ENCODE peak calls at places on chromosomes 6 and 20, in four cellular contexts. Z, I, A and D are unnamed samples.

GRCh38 chr6:25329982-25330381 is 50.8 kb downstream of the CARMIL1 start:
- DNase-seq in Z (no peak), I (no peak), A (no peak), D (no peak)

GRCh38 chr20:23680151-23680550 is 8.7 kb downstream of the CST4 start:
- DNase-seq in Z (no peak), I (no peak), A (no peak), D (no peak)

GRCh38 chr6:83879746-83880145 is 20.3 kb downstream of the CYB5R4 start:
- DNase-seq in Z (no peak), I (no peak), A (no peak), D (no peak)

GRCh38 chr6:18179770-18180393 is 24.7 kb downstream of the KDM1B start:
- DNase-seq in Z (no peak), I (no peak), A (no peak), D (no peak)

GRCh38 chr20:59805786-59806577 is 127.5 kb downstream of the SYCP2 start:
- DNase-seq in Z (no peak), I (no peak), A (no peak), D (no peak)

GRCh38 chr20:25695532-25696383 is 895 bp downstream of the ZNF337 start:
- DNase-seq in Z (no peak), I (peak; percentile 60), A (no peak), D (no peak)

GRCh38 chr20:37590938-37591490 is 63.3 kb upstream of the BLCAP start:
- DNase-seq in Z (no peak), I (peak; percentile 17), A (no peak), D (no peak)

GRCh38 chr6:155829646-155830045 is 374.0 kb upstream of the NOX3 start:
- DNase-seq in Z (no peak), I (no peak), A (no peak), D (no peak)

GRCh38 chr6:1285589-1286340 is 26.1 kb upstream of the FOXQ1 start:
- DNase-seq in Z (no peak), I (no peak), A (no peak), D (no peak)

GRCh38 chr6:130617658-130618057 is 209.5 kb upstream of the SMLR1 start:
- DNase-seq in Z (no peak), I (no peak), A (no peak), D (no peak)

GRCh38 chr20:34954905-34955231 is 738 bp downstream of the GSS start:
- DNase-seq in Z (no peak), I (peak; percentile 80), A (no peak), D (no peak)

GRCh38 chr6:159061805-159062563 is 17.2 kb upstream of the TAGAP start:
- DNase-seq in Z (no peak), I (no peak), A (no peak), D (no peak)

GRCh38 chr20:1933465-1933870 is 38.3 kb downstream of the SIRPA start:
- DNase-seq in Z (no peak), I (no peak), A (no peak), D (no peak)

GRCh38 chr6:37473364-37474095 is 26.2 kb downstream of the CCDC167 start:
- DNase-seq in Z (no peak), I (no peak), A (no peak), D (no peak)

GRCh38 chr6:43728586-43728985 is 41.0 kb upstream of the MRPS18A start:
- DNase-seq in Z (no peak), I (no peak), A (no peak), D (no peak)

GRCh38 chr20:1944345-1945099 is 49.3 kb downstream of the SIRPA start:
- DNase-seq in Z (no peak), I (no peak), A (no peak), D (no peak)

GRCh38 chr6:105991561-105992314 is 94.4 kb upstream of the PRDM1 start:
- DNase-seq in Z (peak; percentile 43), I (peak; percentile 64), A (no peak), D (no peak)

GRCh38 chr20:385448-385847 is 4.9 kb downstream of the TRIB3 start:
- DNase-seq in Z (no peak), I (no peak), A (no peak), D (no peak)

GRCh38 chr6:108952776-108953486 is 104.7 kb downstream of the ARMC2 start:
- DNase-seq in Z (no peak), I (no peak), A (no peak), D (no peak)

GRCh38 chr6:167470101-167470835 is 145.4 kb downstream of the TTLL2 start:
- DNase-seq in Z (no peak), I (no peak), A (no peak), D (no peak)

GRCh38 chr6:96532399-96532798 is 10.8 kb downstream of the UFL1 start:
- DNase-seq in Z (no peak), I (no peak), A (no peak), D (peak; percentile 41)

GRCh38 chr6:41272591-41273175 is 13.8 kb downstream of the TREM1 start:
- DNase-seq in Z (no peak), I (no peak), A (no peak), D (no peak)

GRCh38 chr20:32484221-32485125 is 100.7 kb downstream of the NOL4L start:
- DNase-seq in Z (no peak), I (peak; percentile 72), A (no peak), D (no peak)

GRCh38 chr6:159505140-159505922 is 187.7 kb downstream of the SOD2 start:
- DNase-seq in Z (no peak), I (no peak), A (no peak), D (no peak)

GRCh38 chr6:127300411-127300810 is 33.7 kb downstream of the RNF146 start:
- DNase-seq in Z (no peak), I (no peak), A (no peak), D (no peak)

GRCh38 chr6:148791372-148791771 is 44.5 kb downstream of the UST start:
- DNase-seq in Z (no peak), I (no peak), A (no peak), D (no peak)

GRCh38 chr6:159117031-159117430 is 52.2 kb upstream of the FNDC1 start:
- DNase-seq in Z (no peak), I (no peak), A (no peak), D (no peak)

GRCh38 chr6:35213824-35214756 is at the start of gene SCUBE3:
- DNase-seq in Z (no peak), I (peak; percentile 59), A (peak; percentile 82), D (no peak)

GRCh38 chr6:168157272-168158007 is 78.4 kb upstream of the FRMD1 start:
- DNase-seq in Z (no peak), I (peak; percentile 61), A (no peak), D (no peak)